ENCODE peak calls at places on chromosomes 2 and 18, in four cellular contexts. U, E, G and H are unnamed samples.

GRCh38 chr2:63503818-63504217 is 84.5 kb downstream of the WDPCP start:
- DNase-seq in U (no peak), E (no peak), G (no peak), H (no peak)

GRCh38 chr18:5455644-5456043 is 88.2 kb downstream of the EPB41L3 start:
- DNase-seq in U (no peak), E (peak; percentile 66), G (peak; percentile 65), H (peak; percentile 40)

GRCh38 chr2:234722176-234722575 is 225.3 kb upstream of the ARL4C start:
- DNase-seq in U (no peak), E (no peak), G (no peak), H (no peak)

GRCh38 chr2:119389615-119390306 is 23.0 kb downstream of the DBI start:
- DNase-seq in U (no peak), E (peak; percentile 76), G (peak; percentile 56), H (peak; percentile 67)

GRCh38 chr2:45814528-45814927 is 163.1 kb downstream of the PRKCE start:
- DNase-seq in U (no peak), E (no peak), G (no peak), H (peak; percentile 15)

GRCh38 chr18:23721711-23722479 is 32.6 kb downstream of the LAMA3 start:
- DNase-seq in U (peak; percentile 65), E (no peak), G (no peak), H (peak; percentile 7)

GRCh38 chr18:75456277-75456676 is 28.8 kb upstream of the SMIM21 start:
- DNase-seq in U (peak; percentile 13), E (peak; percentile 29), G (no peak), H (no peak)

GRCh38 chr2:164960159-164960558 is 4.8 kb upstream of the SLC38A11 start:
- DNase-seq in U (no peak), E (no peak), G (no peak), H (no peak)

GRCh38 chr2:120763516-120763915 is 27.8 kb downstream of the GLI2 start:
- DNase-seq in U (no peak), E (peak; percentile 54), G (no peak), H (peak; percentile 41)

GRCh38 chr2:19256239-19256638 is 102.2 kb downstream of the OSR1 start:
- DNase-seq in U (no peak), E (peak; percentile 98), G (peak; percentile 93), H (peak; percentile 90)

DNA sequence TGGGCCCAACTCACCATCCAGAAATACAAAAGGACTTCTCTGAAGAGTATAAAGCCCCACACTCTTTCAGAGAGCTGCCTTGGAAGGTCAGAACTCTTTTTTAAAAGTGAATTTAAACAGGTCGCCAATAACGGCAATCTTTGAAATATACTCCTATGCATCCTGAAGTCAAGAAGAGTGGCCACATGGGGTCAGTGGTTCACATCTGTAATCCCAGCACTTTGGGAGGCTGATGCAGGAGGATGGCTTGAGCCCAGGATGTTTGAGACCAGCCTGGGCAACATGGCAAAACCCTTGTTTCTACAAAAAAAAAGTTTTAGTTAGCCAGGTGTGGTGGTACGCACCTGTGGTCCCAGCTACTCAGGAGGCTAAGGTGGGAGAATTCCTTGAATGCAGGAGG is 68.1 kb upstream of the FZD7 start:
- DNase-seq in U (no peak), E (no peak), G (no peak), H (no peak)
- TF ChIP-seq CTCF in U (peak; percentile 19), E (peak; percentile 5), G (no peak), H (no peak)

DNA sequence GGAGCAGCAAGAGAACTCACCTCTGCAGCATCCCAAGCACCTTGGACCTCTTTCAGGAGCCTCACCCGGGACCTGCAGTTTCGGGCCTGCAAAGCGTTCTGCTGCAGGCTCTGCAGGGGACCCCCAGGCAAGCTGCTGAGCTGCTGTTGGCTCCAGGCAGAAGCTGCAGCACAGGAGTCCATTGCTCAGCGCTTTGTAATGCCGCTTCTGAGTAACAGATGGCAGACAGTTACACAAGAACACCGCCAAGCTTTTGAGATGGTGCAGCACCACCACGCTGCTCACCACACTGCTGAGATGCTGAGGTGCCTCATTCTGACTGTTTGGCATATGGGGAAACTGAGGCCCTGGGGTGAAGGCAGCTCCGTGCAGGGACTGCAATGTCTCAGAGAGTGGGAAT is 1.9 kb upstream of the GALNT14 start:
- DNase-seq in U (no peak), E (no peak), G (no peak), H (peak; percentile 3)
- H3K4me3 ChIP-seq in U (no peak overlapping the region), E (no peak overlapping the region), G (no peak overlapping the region), H (no peak overlapping the region)

GRCh38 chr2:238754259-238754658 is 93.6 kb upstream of the TWIST2 start:
- DNase-seq in U (no peak), E (no peak), G (no peak), H (no peak)
- TF ChIP-seq CTCF in U (no peak), E (no peak), G (no peak), H (peak; percentile 30)

DNA sequence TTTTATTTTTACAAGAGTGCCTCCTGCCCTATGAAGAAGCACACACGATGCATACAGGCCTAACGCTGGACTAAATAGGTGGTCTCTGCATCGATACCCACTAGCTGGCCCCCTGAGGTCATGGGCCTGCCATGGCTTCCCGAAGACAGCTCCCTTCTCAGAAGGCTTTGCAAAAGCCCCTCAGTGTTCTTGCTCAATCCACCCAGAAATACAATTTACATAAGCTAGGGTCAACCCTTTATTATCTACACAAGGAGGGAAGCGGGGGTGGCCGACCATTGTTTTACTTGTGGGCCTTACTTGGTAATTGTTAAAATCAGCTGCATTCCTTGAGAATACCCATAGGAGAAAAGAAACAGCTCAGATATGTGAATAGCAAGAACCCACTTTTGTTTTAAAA is 28.5 kb downstream of the UXS1 start:
- DNase-seq in U (no peak), E (no peak), G (no peak), H (no peak)
- H3K4me3 ChIP-seq in U (no peak overlapping the region), E (no peak overlapping the region), G (no peak overlapping the region), H (no peak overlapping the region)

GRCh38 chr18:34643982-34644381 is 66.1 kb upstream of the DTNA start:
- DNase-seq in U (no peak), E (peak; percentile 70), G (no peak), H (no peak)
- TF ChIP-seq CTCF in U (peak; percentile 33), E (peak; percentile 30), G (no peak), H (peak; percentile 16)

GRCh38 chr2:216014006-216014405 is 655 bp upstream of the MREG start:
- DNase-seq in U (no peak), E (no peak), G (no peak), H (no peak)
- H3K4me3 ChIP-seq in U (no peak overlapping the region), E (peak overlapping the region; percentile 58), G (no peak overlapping the region), H (no peak overlapping the region)

GRCh38 chr2:82182270-82182669 is 1877.7 kb upstream of the LRRTM1 start:
- DNase-seq in U (peak; percentile 3), E (no peak), G (no peak), H (no peak)
- TF ChIP-seq CTCF in U (no peak), E (no peak), G (no peak), H (no peak)